ENCODE peak calls at places on chromosomes 16 and 17, in eight cellular contexts. X is upper lobe of right lung, C is bronchial epithelial cell, P is OCI-LY7, Z is tibial nerve, N is neural progenitor cell, T is A673, L is brain microvascular endothelial cell. I is an unnamed sample.

GRCh38 chr16:17305694-17306093 is 165.1 kb downstream of the XYLT1 start:
- DNase-seq in X (no peak), C (no peak), P (no peak), Z (no peak), N (no peak), T (no peak), L (no peak), I (no peak)

GRCh38 chr17:29251969-29252866 is 5.6 kb downstream of the CRYBA1 start:
- DNase-seq in X (no peak), C (no peak), P (peak; percentile 55), Z (no peak), N (peak; percentile 45), T (peak; percentile 59), L (no peak), I (peak; percentile 73)

GRCh38 chr16:57245472-57246113 is 534 bp downstream of the ARL2BP start:
- DNase-seq in X (peak; percentile 82), C (no peak), P (no peak), Z (no peak), N (no peak), T (no peak), L (no peak), I (peak; percentile 26)

GRCh38 chr17:46968224-46968834 is 10.7 kb downstream of the RPRML start:
- DNase-seq in X (no peak), C (no peak), P (no peak), Z (no peak), N (no peak), T (no peak), L (no peak), I (no peak)

GRCh38 chr17:59753522-59754467 is 46.3 kb downstream of the VMP1 start:
- DNase-seq in X (no peak), C (peak; percentile 91), P (peak; percentile 82), Z (no peak), N (peak; percentile 81), T (peak; percentile 92), L (peak; percentile 74), I (peak; percentile 96)

GRCh38 chr16:24850289-24850931 is 4.6 kb downstream of the SLC5A11 start:
- DNase-seq in X (no peak), C (peak; percentile 79), P (no peak), Z (no peak), N (no peak), T (no peak), L (no peak), I (peak; percentile 67)

GRCh38 chr17:82214012-82214628 is 1.5 kb upstream of the CCDC57 start:
- DNase-seq in X (no peak), C (no peak), P (no peak), Z (no peak), N (no peak), T (no peak), L (no peak), I (no peak)

GRCh38 chr17:7477392-7478275 is 1.8 kb downstream of the ZBTB4 start:
- DNase-seq in X (peak; percentile 76), C (peak; percentile 51), P (no peak), Z (no peak), N (peak; percentile 71), T (no peak), L (peak; percentile 72), I (peak; percentile 88)

GRCh38 chr17:74135391-74136167 is 67.9 kb upstream of the RPL38 start:
- DNase-seq in X (peak; percentile 38), C (no peak), P (no peak), Z (no peak), N (no peak), T (no peak), L (no peak), I (no peak)

GRCh38 chr16:19853132-19853972 is 31.3 kb downstream of the GPRC5B start:
- DNase-seq in X (no peak), C (no peak), P (no peak), Z (no peak), N (no peak), T (no peak), L (no peak), I (no peak)

GRCh38 chr16:86531193-86531550 is 20.8 kb downstream of the FOXF1 start:
- DNase-seq in X (peak; percentile 64), C (no peak), P (no peak), Z (peak; percentile 54), N (no peak), T (no peak), L (no peak), I (peak; percentile 6)

GRCh38 chr16:14672403-14672971 is 21.6 kb downstream of the PLA2G10 start:
- DNase-seq in X (peak; percentile 67), C (no peak), P (peak; percentile 90), Z (no peak), N (no peak), T (peak; percentile 13), L (no peak), I (no peak)

GRCh38 chr16:3119701-3120408 is 7.5 kb downstream of the ZNF205 start:
- DNase-seq in X (peak; percentile 57), C (no peak), P (no peak), Z (no peak), N (no peak), T (no peak), L (no peak), I (no peak)

GRCh38 chr16:3118204-3118790 is 5.9 kb downstream of the ZNF205 start:
- DNase-seq in X (no peak), C (no peak), P (no peak), Z (no peak), N (no peak), T (no peak), L (no peak), I (no peak)

GRCh38 chr16:3120435-3120834 is 8.0 kb downstream of the ZNF205 start:
- DNase-seq in X (no peak), C (no peak), P (no peak), Z (no peak), N (no peak), T (no peak), L (no peak), I (no peak)

GRCh38 chr16:3118846-3119245 is 6.5 kb downstream of the ZNF205 start:
- DNase-seq in X (no peak), C (no peak), P (no peak), Z (no peak), N (no peak), T (no peak), L (no peak), I (no peak)

DNA sequence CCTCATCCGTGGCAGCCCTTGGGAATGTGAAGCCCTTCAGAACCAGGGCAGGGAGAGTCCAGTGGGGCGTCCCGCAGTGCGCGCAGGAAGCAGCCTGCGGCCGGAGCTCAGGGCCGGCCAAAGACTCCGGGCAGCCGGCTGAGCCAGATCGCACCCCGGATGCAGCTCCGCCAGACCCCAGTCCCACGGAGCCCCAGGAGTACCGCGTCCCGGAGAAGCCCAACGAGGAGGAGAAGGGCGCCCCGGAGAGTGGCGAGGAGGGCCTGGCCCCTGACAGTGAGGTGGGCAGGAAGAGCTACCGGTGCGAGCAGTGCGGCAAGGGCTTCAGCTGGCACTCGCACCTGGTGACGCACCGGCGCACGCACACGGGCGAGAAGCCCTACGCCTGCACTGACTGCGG is 6.9 kb downstream of the ZNF205 start:
- DNase-seq in X (no peak), C (no peak), P (no peak), Z (no peak), N (no peak), T (no peak), L (no peak), I (no peak)
- H3K4me3 ChIP-seq in X (no peak overlapping the region), C (no peak overlapping the region), P (no peak overlapping the region), Z (no peak overlapping the region), N (no peak overlapping the region), T (no peak overlapping the region), L (no peak overlapping the region), I (no peak overlapping the region)

GRCh38 chr16:28219283-28219682 is 7.5 kb upstream of the XPO6 start:
- DNase-seq in X (no peak), C (no peak), P (no peak), Z (no peak), N (peak; percentile 26), T (no peak), L (no peak), I (peak; percentile 62)
- TF ChIP-seq CTCF in X (no peak), C (no peak), P (no peak), Z (no peak), N (no peak), T (no peak), L (no peak), I (no peak)

GRCh38 chr17:17724307-17724921 is 43.2 kb downstream of the RAI1 start:
- DNase-seq in X (no peak), C (no peak), P (no peak), Z (no peak), N (peak; percentile 90), T (peak; percentile 54), L (no peak), I (peak; percentile 61)
- H3K4me3 ChIP-seq in X (peak overlapping the region; percentile 54), C (peak overlapping the region; percentile 39), P (peak overlapping the region; percentile 22), Z (peak overlapping the region; percentile 65), N (peak overlapping the region; percentile 74), T (peak overlapping the region; percentile 73), L (peak overlapping the region; percentile 60), I (peak overlapping the region; percentile 70)

GRCh38 chr17:57354669-57355068 is 98.3 kb downstream of the MSI2 start:
- DNase-seq in X (no peak), C (no peak), P (peak; percentile 39), Z (no peak), N (no peak), T (no peak), L (no peak), I (no peak)

GRCh38 chr17:57357392-57357784 is 101.1 kb downstream of the MSI2 start:
- DNase-seq in X (peak; percentile 80), C (peak; percentile 67), P (peak; percentile 74), Z (no peak), N (no peak), T (no peak), L (no peak), I (no peak)

GRCh38 chr17:57356722-57357391 is 100.5 kb downstream of the MSI2 start:
- DNase-seq in X (no peak), C (no peak), P (peak; percentile 96), Z (no peak), N (peak; percentile 74), T (no peak), L (no peak), I (peak; percentile 28)

GRCh38 chr17:57355090-57355859 is 99.0 kb downstream of the MSI2 start:
- DNase-seq in X (no peak), C (no peak), P (peak; percentile 47), Z (no peak), N (no peak), T (no peak), L (no peak), I (peak; percentile 58)

DNA sequence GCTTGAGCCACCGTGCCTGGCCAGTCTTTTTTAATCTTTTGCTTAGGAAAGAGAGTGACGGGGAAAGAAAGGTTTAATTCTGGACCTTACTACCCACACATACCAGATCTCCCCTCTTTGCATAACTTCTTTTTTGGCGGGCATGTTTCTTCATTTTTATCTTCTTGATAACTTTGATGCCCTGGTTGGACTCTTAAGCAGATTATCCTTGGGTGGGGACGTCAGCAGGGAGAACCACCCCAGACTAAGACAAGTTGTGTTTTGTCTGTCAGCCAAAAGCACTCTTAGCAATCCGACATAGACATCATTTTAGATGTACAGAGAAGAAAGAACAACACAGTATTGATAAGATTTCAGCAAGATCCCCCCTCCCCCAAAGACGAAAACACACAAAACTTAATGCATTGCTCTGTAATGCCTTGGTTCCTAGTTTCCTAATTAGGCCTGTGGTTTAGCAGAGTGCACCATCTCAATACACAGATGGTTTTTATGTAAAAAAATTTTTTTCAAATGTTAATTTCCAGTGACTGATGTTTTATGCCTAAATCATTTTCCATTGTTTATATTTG is 99.9 kb downstream of the MSI2 start:
- DNase-seq in X (no peak), C (no peak), P (peak; percentile 86), Z (no peak), N (no peak), T (no peak), L (no peak), I (no peak)
- TF ChIP-seq CTCF in X (no peak), C (no peak), P (no peak), Z (no peak), N (no peak), T (no peak), L (no peak), I (no peak)

GRCh38 chr16:89815639-89816348 is 653 bp downstream of the FANCA start:
- DNase-seq in X (no peak), C (no peak), P (peak; percentile 54), Z (no peak), N (peak; percentile 39), T (no peak), L (no peak), I (no peak)
- H3K4me3 ChIP-seq in X (peak overlapping the region; percentile 75), C (peak overlapping the region; percentile 72), P (peak overlapping the region; percentile 100), Z (peak overlapping the region; percentile 61), N (peak overlapping the region; percentile 81), T (peak overlapping the region; percentile 94), L (peak overlapping the region; percentile 67), I (peak overlapping the region; percentile 79)